ENCODE peak calls at places on chromosomes 5 and 9, in five cellular contexts. R, J, A, D and I are unnamed samples.

GRCh38 chr9:118395415-118395814 is 691.2 kb downstream of the TLR4 start:
- DNase-seq in R (no peak), A (no peak), D (no peak), J (no peak), I (no peak)

GRCh38 chr5:125367702-125368101 is 621.3 kb upstream of the ZNF608 start:
- DNase-seq in A (no peak), J (no peak), R (no peak), D (no peak), I (no peak)

GRCh38 chr5:172766287-172767104 is 4.5 kb downstream of the DUSP1 start:
- DNase-seq in A (no peak), D (no peak), J (peak; percentile 71), R (no peak), I (no peak)

GRCh38 chr5:172450861-172451695 is 3.2 kb downstream of the SH3PXD2B start:
- DNase-seq in J (no peak), D (no peak), A (peak; percentile 10), R (peak; percentile 52), I (peak; percentile 51)

GRCh38 chr5:179731791-179732411 is 721 bp upstream of the MAML1 start:
- DNase-seq in J (no peak), D (peak; percentile 53), A (no peak), R (peak; percentile 8), I (peak; percentile 12)

GRCh38 chr9:98333703-98334582 is 78.5 kb upstream of the TBC1D2 start:
- DNase-seq in R (no peak), A (no peak), D (peak; percentile 29), J (no peak), I (no peak)

GRCh38 chr9:37730256-37730655 is 23.3 kb upstream of the TRMT10B start:
- DNase-seq in A (no peak), J (no peak), R (no peak), D (no peak), I (no peak)

GRCh38 chr5:57434227-57434640 is 48.4 kb downstream of the ACTBL2 start:
- DNase-seq in J (no peak), A (no peak), R (no peak), D (no peak), I (no peak)

GRCh38 chr9:98357921-98358535 is 102.6 kb upstream of the TBC1D2 start:
- DNase-seq in D (no peak), A (no peak), R (no peak), J (no peak), I (no peak)

GRCh38 chr5:124439609-124440008 is 306.8 kb downstream of the ZNF608 start:
- DNase-seq in R (no peak), J (no peak), A (no peak), D (no peak), I (no peak)

GRCh38 chr9:104740596-104740995 is 6.9 kb upstream of the NIPSNAP3A start:
- DNase-seq in J (no peak), D (no peak), R (no peak), A (no peak), I (no peak)

GRCh38 chr9:33304367-33304766 is 14.1 kb downstream of the NFX1 start:
- DNase-seq in A (no peak), R (no peak), D (no peak), J (no peak), I (no peak)

GRCh38 chr5:58122993-58123392 is 336.9 kb downstream of the PLK2 start:
- DNase-seq in A (no peak), R (no peak), D (no peak), J (no peak), I (no peak)

GRCh38 chr5:17203329-17204132 is 13.9 kb upstream of the BASP1 start:
- DNase-seq in A (no peak), J (no peak), D (peak; percentile 66), R (no peak), I (peak; percentile 43)

GRCh38 chr5:181088289-181088688 is 42.7 kb downstream of the OR2V1 start:
- DNase-seq in J (no peak), A (no peak), R (no peak), D (no peak), I (no peak)

GRCh38 chr5:149727336-149728035 is 2.6 kb upstream of the PPARGC1B start:
- DNase-seq in A (no peak), D (no peak), R (no peak), J (no peak), I (no peak)

GRCh38 chr9:107597743-107598217 is 108.2 kb upstream of the KLF4 start:
- DNase-seq in R (peak; percentile 65), J (no peak), D (no peak), A (no peak), I (no peak)

GRCh38 chr9:81529556-81530193 is 159.7 kb downstream of the TLE1 start:
- DNase-seq in J (no peak), A (no peak), D (peak; percentile 14), R (no peak), I (no peak)

GRCh38 chr5:1330847-1331831 is 13.8 kb downstream of the CLPTM1L start:
- DNase-seq in D (no peak), A (no peak), J (no peak), R (no peak), I (no peak)

GRCh38 chr5:137605377-137605776 is 106.3 kb upstream of the SPOCK1 start:
- DNase-seq in R (no peak), D (no peak), J (no peak), A (no peak), I (no peak)
- TF ChIP-seq CTCF in R (peak; percentile 41), D (peak; percentile 26), J (no peak), A (no peak), I (no peak)

GRCh38 chr9:121450241-121450640 is 49.4 kb downstream of the GGTA1 start:
- DNase-seq in J (no peak), A (no peak), R (no peak), D (no peak), I (no peak)

GRCh38 chr9:121447341-121447834 is 52.3 kb downstream of the GGTA1 start:
- DNase-seq in A (no peak), J (no peak), D (peak; percentile 80), R (no peak), I (no peak)

GRCh38 chr9:121441163-121441562 is 58.5 kb downstream of the GGTA1 start:
- DNase-seq in D (no peak), R (no peak), J (no peak), A (no peak), I (no peak)

GRCh38 chr9:121449786-121450185 is 49.9 kb downstream of the GGTA1 start:
- DNase-seq in J (no peak), A (no peak), R (no peak), D (no peak), I (no peak)

DNA sequence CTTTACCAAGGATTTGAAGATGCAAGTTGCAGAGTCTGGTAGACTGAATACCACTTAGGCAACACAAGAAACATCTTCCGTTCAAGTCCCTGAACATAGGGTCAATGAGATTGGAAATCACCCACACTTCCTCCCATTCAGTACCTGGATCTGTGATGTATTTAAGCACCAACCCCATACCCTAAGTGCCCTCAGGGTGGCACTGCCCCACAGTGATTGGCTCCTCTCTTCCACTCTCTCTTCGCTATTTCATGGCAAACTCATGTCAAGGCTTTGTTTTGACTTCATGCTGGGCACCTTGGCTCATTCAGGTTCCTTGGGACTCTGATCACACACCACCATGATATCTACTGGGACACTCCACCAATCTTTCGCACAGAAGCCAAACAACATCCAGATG is 53.7 kb downstream of the GGTA1 start:
- DNase-seq in D (no peak), R (no peak), J (no peak), A (no peak), I (no peak)
- TF ChIP-seq CTCF in D (no peak), R (peak; percentile 28), J (no peak), A (no peak), I (no peak)

GRCh38 chr5:14090290-14090689 is 52.9 kb upstream of the TRIO start:
- DNase-seq in A (no peak), D (no peak), R (no peak), J (no peak), I (no peak)
- TF ChIP-seq CTCF in A (no peak), D (no peak), R (no peak), J (no peak), I (no peak)

DNA sequence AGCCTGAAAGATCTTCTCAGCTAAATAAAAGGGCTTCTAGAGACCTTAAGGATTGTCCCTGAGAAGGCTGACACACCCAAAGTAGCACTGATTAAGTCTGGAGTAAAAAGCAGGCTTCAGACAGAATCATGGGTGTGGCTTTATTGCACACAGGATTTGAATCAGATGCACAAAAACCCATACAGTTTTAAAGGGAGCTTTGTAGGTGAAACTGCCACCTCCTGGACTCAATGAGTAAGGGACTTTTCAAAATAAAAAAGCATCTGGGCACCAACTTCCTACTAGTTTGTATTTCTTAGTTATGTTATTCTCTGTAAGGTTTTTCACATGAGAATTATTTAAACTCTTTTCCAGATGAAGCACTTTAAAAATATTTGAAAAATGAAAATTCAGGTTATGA is 129.4 kb downstream of the EDIL3 start:
- DNase-seq in A (no peak), J (no peak), R (no peak), D (no peak), I (no peak)
- TF ChIP-seq CTCF in A (no peak), J (no peak), R (peak; percentile 59), D (peak; percentile 12), I (peak; percentile 52)